ENCODE peak calls at places on chromosomes 13 and 19, in four cellular contexts. One of them, this sample, is unnamed.
A peak's percentile ranks its signal among the peaks of the same experiment; 100 is the strongest.

GRCh38 chr13:112325142-112325808 is 50.9 kb upstream of the SPACA7 start:
- DNase-seq in HEK293T: no peak
- DNase-seq in K562: no peak
- DNase-seq in HepG2: no peak
- DNase-seq in this sample: no peak

GRCh38 chr13:53015044-53015443 is 13.6 kb upstream of the OLFM4 start:
- DNase-seq in HepG2: no peak
- DNase-seq in HEK293T: no peak
- DNase-seq in K562: no peak
- DNase-seq in this sample: no peak

GRCh38 chr13:43448605-43449004 is 338.2 kb downstream of the ENOX1 start:
- DNase-seq in K562: no peak
- DNase-seq in HepG2: no peak
- DNase-seq in HEK293T: no peak
- DNase-seq in this sample: no peak

GRCh38 chr19:47427241-47428176 is 8.2 kb upstream of the MEIS3 start:
- DNase-seq in K562: peak; percentile 80
- DNase-seq in HEK293T: peak; percentile 75
- DNase-seq in HepG2: peak; percentile 33
- DNase-seq in this sample: no peak

GRCh38 chr19:44943801-44944249 is 1.8 kb downstream of the APOC4 start:
- DNase-seq in HepG2: no peak
- DNase-seq in K562: peak; percentile 75
- DNase-seq in HEK293T: no peak
- DNase-seq in this sample: no peak

GRCh38 chr19:43504426-43505185 is at the start of gene PHLDB3:
- DNase-seq in K562: peak; percentile 52
- DNase-seq in HepG2: peak; percentile 38
- DNase-seq in HEK293T: peak; percentile 29
- DNase-seq in this sample: no peak

GRCh38 chr19:47573076-47574026 is at the start of gene ZNF541:
- DNase-seq in HEK293T: no peak
- DNase-seq in K562: peak; percentile 57
- DNase-seq in HepG2: no peak
- DNase-seq in this sample: no peak

GRCh38 chr13:102392810-102393209 is 9.0 kb downstream of the FGF14 start:
- DNase-seq in HepG2: no peak
- DNase-seq in K562: no peak
- DNase-seq in HEK293T: no peak
- DNase-seq in this sample: no peak

GRCh38 chr19:30123611-30124010 is 181.6 kb downstream of the URI1 start:
- DNase-seq in HepG2: no peak
- DNase-seq in K562: no peak
- DNase-seq in HEK293T: no peak
- DNase-seq in this sample: no peak

GRCh38 chr13:64992314-64992713 is 2237.8 kb downstream of the PCDH9 start:
- DNase-seq in HEK293T: no peak
- DNase-seq in HepG2: no peak
- DNase-seq in K562: no peak
- DNase-seq in this sample: no peak

GRCh38 chr19:17872251-17873001 is 681 bp downstream of the SLC5A5 start:
- DNase-seq in K562: no peak
- DNase-seq in HepG2: no peak
- DNase-seq in HEK293T: no peak
- DNase-seq in this sample: no peak

GRCh38 chr13:78401833-78402232 is 201.5 kb downstream of the POU4F1 start:
- DNase-seq in K562: no peak
- DNase-seq in HepG2: no peak
- DNase-seq in HEK293T: peak; percentile 33
- DNase-seq in this sample: no peak

GRCh38 chr13:34926513-34926912 is 15.6 kb upstream of the NBEA start:
- DNase-seq in K562: no peak
- DNase-seq in HEK293T: no peak
- DNase-seq in HepG2: no peak
- DNase-seq in this sample: no peak

GRCh38 chr19:49746206-49746958 is 16.7 kb downstream of the TSKS start:
- DNase-seq in K562: peak; percentile 100
- DNase-seq in HepG2: peak; percentile 36
- DNase-seq in HEK293T: peak; percentile 98
- DNase-seq in this sample: no peak

GRCh38 chr13:98977568-98978270 is at the start of gene DOCK9:
- DNase-seq in HepG2: no peak
- DNase-seq in K562: no peak
- DNase-seq in HEK293T: no peak
- DNase-seq in this sample: no peak

GRCh38 chr19:55259540-55260210 is 858 bp upstream of the PPP6R1 start:
- DNase-seq in K562: no peak
- DNase-seq in HEK293T: no peak
- DNase-seq in HepG2: no peak
- DNase-seq in this sample: no peak

GRCh38 chr13:50075619-50076097 is 60.4 kb downstream of the KCNRG start:
- DNase-seq in HepG2: no peak
- DNase-seq in HEK293T: no peak
- DNase-seq in K562: no peak
- DNase-seq in this sample: no peak

GRCh38 chr19:3054972-3055740 is 7.1 kb downstream of the TLE5 start:
- DNase-seq in K562: peak; percentile 19
- DNase-seq in HEK293T: no peak
- DNase-seq in HepG2: no peak
- DNase-seq in this sample: no peak

GRCh38 chr19:12052571-12053169 is at the start of gene ZNF878:
- DNase-seq in K562: peak; percentile 79
- DNase-seq in HepG2: peak; percentile 97
- DNase-seq in HEK293T: no peak
- DNase-seq in this sample: peak; percentile 67

GRCh38 chr19:39397360-39398296 is 6.5 kb downstream of the MED29 start:
- DNase-seq in HEK293T: peak; percentile 84
- DNase-seq in K562: peak; percentile 80
- DNase-seq in HepG2: peak; percentile 95
- DNase-seq in this sample: no peak

GRCh38 chr19:57887195-57887941 is 1.5 kb downstream of the ZNF814 start:
- DNase-seq in HEK293T: no peak
- DNase-seq in K562: no peak
- DNase-seq in HepG2: no peak
- DNase-seq in this sample: no peak

GRCh38 chr13:73519720-73520119 is 460.9 kb downstream of the KLF5 start:
- DNase-seq in HepG2: no peak
- DNase-seq in K562: no peak
- DNase-seq in HEK293T: no peak
- DNase-seq in this sample: no peak

GRCh38 chr13:42239644-42240043 is 32.3 kb upstream of the AKAP11 start:
- DNase-seq in K562: no peak
- DNase-seq in HEK293T: no peak
- DNase-seq in HepG2: no peak
- DNase-seq in this sample: no peak

GRCh38 chr13:78298657-78299056 is 304.7 kb downstream of the POU4F1 start:
- DNase-seq in HepG2: no peak
- DNase-seq in K562: no peak
- DNase-seq in HEK293T: no peak
- DNase-seq in this sample: no peak

GRCh38 chr13:80161219-80161618 is 179.7 kb downstream of the SPRY2 start:
- DNase-seq in HepG2: no peak
- DNase-seq in HEK293T: no peak
- DNase-seq in K562: no peak
- DNase-seq in this sample: no peak

GRCh38 chr13:51154029-51154555 is 43.0 kb upstream of the C13orf42 start:
- DNase-seq in HEK293T: no peak
- DNase-seq in HepG2: no peak
- DNase-seq in K562: no peak
- DNase-seq in this sample: no peak

GRCh38 chr13:75541287-75541686 is 3.6 kb upstream of the COMMD6 start:
- DNase-seq in HepG2: no peak
- DNase-seq in HEK293T: no peak
- DNase-seq in K562: no peak
- DNase-seq in this sample: no peak

GRCh38 chr19:40419066-40419612 is 6.0 kb upstream of the PRX start:
- DNase-seq in HepG2: no peak
- DNase-seq in HEK293T: no peak
- DNase-seq in K562: no peak
- DNase-seq in this sample: no peak

GRCh38 chr19:45404557-45405434 is at the start of gene PPP1R13L:
- DNase-seq in K562: peak; percentile 78
- DNase-seq in HEK293T: peak; percentile 87
- DNase-seq in HepG2: peak; percentile 76
- DNase-seq in this sample: peak; percentile 32

GRCh38 chr13:54187461-54187860 is 1158.8 kb downstream of the OLFM4 start:
- DNase-seq in HEK293T: no peak
- DNase-seq in K562: no peak
- DNase-seq in HepG2: no peak
- DNase-seq in this sample: no peak

GRCh38 chr19:2391118-2391725 is 31.2 kb downstream of the TMPRSS9 start:
- DNase-seq in HEK293T: peak; percentile 59
- DNase-seq in HepG2: peak; percentile 72
- DNase-seq in K562: peak; percentile 59
- DNase-seq in this sample: peak; percentile 21

GRCh38 chr13:28474491-28475134 is 20.3 kb downstream of the FLT1 start:
- DNase-seq in HepG2: no peak
- DNase-seq in K562: no peak
- DNase-seq in HEK293T: no peak
- DNase-seq in this sample: no peak

GRCh38 chr19:31054430-31054829 is 294.8 kb downstream of the TSHZ3 start:
- DNase-seq in K562: no peak
- DNase-seq in HEK293T: peak; percentile 59
- DNase-seq in HepG2: no peak
- DNase-seq in this sample: no peak

GRCh38 chr13:97445504-97446187 is 11.7 kb downstream of the RAP2A start:
- DNase-seq in K562: no peak
- DNase-seq in HEK293T: no peak
- DNase-seq in HepG2: no peak
- DNase-seq in this sample: no peak

GRCh38 chr13:107203146-107203847 is 635.4 kb upstream of the ARGLU1 start:
- DNase-seq in HepG2: peak; percentile 63
- DNase-seq in K562: no peak
- DNase-seq in HEK293T: peak; percentile 21
- DNase-seq in this sample: no peak

GRCh38 chr13:59203855-59204254 is 959.9 kb downstream of the DIAPH3 start:
- DNase-seq in HEK293T: no peak
- DNase-seq in HepG2: no peak
- DNase-seq in K562: no peak
- DNase-seq in this sample: no peak

GRCh38 chr13:31818236-31818635 is 78.9 kb downstream of the RXFP2 start:
- DNase-seq in HepG2: no peak
- DNase-seq in HEK293T: no peak
- DNase-seq in K562: no peak
- DNase-seq in this sample: no peak
- TF ChIP-seq TARDBP in HepG2: no peak
- TF ChIP-seq TARDBP in HEK293T: no peak
- TF ChIP-seq TARDBP in K562: no peak
- TF ChIP-seq TARDBP in this sample: no peak

GRCh38 chr13:110442946-110443632 is 118.4 kb downstream of the RAB20 start:
- DNase-seq in HepG2: no peak
- DNase-seq in HEK293T: no peak
- DNase-seq in K562: no peak
- DNase-seq in this sample: no peak
- TF ChIP-seq TARDBP in HepG2: no peak
- TF ChIP-seq TARDBP in HEK293T: no peak
- TF ChIP-seq TARDBP in K562: no peak
- TF ChIP-seq TARDBP in this sample: no peak

GRCh38 chr19:498977-499623 is 2.8 kb downstream of the MADCAM1 start:
- DNase-seq in HepG2: no peak
- DNase-seq in K562: no peak
- DNase-seq in HEK293T: no peak
- DNase-seq in this sample: no peak

GRCh38 chr19:498591-498950 is 2.3 kb downstream of the MADCAM1 start:
- DNase-seq in K562: no peak
- DNase-seq in HEK293T: no peak
- DNase-seq in HepG2: no peak
- DNase-seq in this sample: no peak

GRCh38 chr19:497476-497860 is 1.2 kb downstream of the MADCAM1 start:
- DNase-seq in HEK293T: no peak
- DNase-seq in K562: no peak
- DNase-seq in HepG2: no peak
- DNase-seq in this sample: no peak

GRCh38 chr19:496333-496634 is at the start of gene MADCAM1:
- DNase-seq in HEK293T: no peak
- DNase-seq in K562: no peak
- DNase-seq in HepG2: no peak
- DNase-seq in this sample: no peak

GRCh38 chr19:497861-498590 is 1.7 kb downstream of the MADCAM1 start:
- DNase-seq in HepG2: no peak
- DNase-seq in K562: no peak
- DNase-seq in HEK293T: no peak
- DNase-seq in this sample: no peak
- TF ChIP-seq TARDBP in HepG2: no peak
- TF ChIP-seq TARDBP in K562: no peak
- TF ChIP-seq TARDBP in HEK293T: no peak
- TF ChIP-seq TARDBP in this sample: no peak

DNA sequence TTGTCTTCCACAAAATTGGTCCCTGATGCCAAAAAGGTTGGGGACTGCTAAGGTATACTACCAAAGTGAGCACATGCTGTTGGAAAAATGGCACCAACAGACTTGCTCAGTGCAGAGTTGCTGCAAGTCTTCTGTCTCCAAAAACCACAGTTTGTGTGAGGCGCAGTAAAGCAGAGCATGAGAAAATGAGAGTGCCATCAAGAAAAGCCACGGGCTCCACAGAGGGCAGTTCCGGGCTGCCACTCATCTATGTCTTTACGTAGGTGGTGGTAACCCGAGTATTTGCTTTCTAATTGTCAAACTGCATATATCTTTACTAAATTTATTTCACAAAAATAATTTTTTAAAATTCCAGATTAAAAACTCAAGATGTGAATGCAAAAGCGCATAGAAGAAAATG is 123.8 kb downstream of the RNF17 start:
- DNase-seq in K562: no peak
- DNase-seq in HepG2: no peak
- DNase-seq in HEK293T: no peak
- DNase-seq in this sample: peak; percentile 51
- TF ChIP-seq TARDBP in K562: no peak
- TF ChIP-seq TARDBP in HepG2: no peak
- TF ChIP-seq TARDBP in HEK293T: no peak
- TF ChIP-seq TARDBP in this sample: no peak

This sample was measured in GM12878.